ENCODE peak calls at places on chromosomes 1 and 21, in six cellular contexts. Q is ascending aorta, B is T1000, E is NCI-H1092 treated with DMSO at 0.1 percent for 48 hours, L is pancreas, N is memory B cell. W is an unnamed sample.

GRCh38 chr1:6108937-6109636 is 63.4 kb downstream of the KCNAB2 start:
- DNase-seq in N (no peak), L (peak), Q (no peak), E (peak), B (no peak), W (peak)

GRCh38 chr1:52296345-52296744 is 69.7 kb downstream of the CC2D1B start:
- DNase-seq in Q (no peak), N (no peak), B (no peak), E (peak), L (no peak), W (peak)

GRCh38 chr1:100794719-100795645 is 75.4 kb downstream of the VCAM1 start:
- DNase-seq in Q (no peak), E (no peak), N (no peak), B (no peak), L (no peak), W (no peak)

GRCh38 chr1:185823471-185823870 is 89.3 kb downstream of the HMCN1 start:
- DNase-seq in E (no peak), L (no peak), N (no peak), B (no peak), Q (no peak), W (no peak)

GRCh38 chr1:225474986-225475820 is 47.4 kb upstream of the LBR start:
- DNase-seq in Q (peak), B (peak), E (peak), L (peak), N (peak), W (peak)

GRCh38 chr1:41536296-41536695 is 51.8 kb upstream of the EDN2 start:
- DNase-seq in L (peak), Q (peak), N (no peak), B (no peak), E (no peak), W (no peak)

GRCh38 chr1:217539510-217539909 is 91.4 kb downstream of the GPATCH2 start:
- DNase-seq in Q (no peak), L (no peak), E (peak), N (no peak), B (no peak), W (no peak)

GRCh38 chr1:205811660-205812059 is 1.3 kb downstream of the SLC41A1 start:
- DNase-seq in L (no peak), N (no peak), Q (no peak), B (no peak), E (peak), W (no peak)

GRCh38 chr1:58442114-58442513 is 104.4 kb downstream of the OMA1 start:
- DNase-seq in B (no peak), E (peak), L (no peak), N (no peak), Q (no peak), W (peak)

GRCh38 chr1:202105571-202106339 is 17.0 kb upstream of the GPR37L1 start:
- DNase-seq in L (no peak), B (peak), Q (no peak), N (no peak), E (peak), W (peak)

GRCh38 chr1:186958520-186958919 is 129.8 kb downstream of the PLA2G4A start:
- DNase-seq in B (no peak), Q (no peak), E (no peak), N (no peak), L (no peak), W (no peak)

GRCh38 chr1:4796999-4797375 is 142.6 kb downstream of the AJAP1 start:
- DNase-seq in B (no peak), Q (no peak), L (no peak), N (no peak), E (no peak), W (no peak)

GRCh38 chr1:38546630-38547029 is 312.9 kb downstream of the RRAGC start:
- DNase-seq in E (no peak), B (no peak), L (no peak), N (no peak), Q (no peak), W (no peak)

GRCh38 chr1:155208656-155209372 is at the start of gene MTX1:
- DNase-seq in E (peak), N (peak), L (peak), Q (peak), B (peak), W (peak)

GRCh38 chr1:109793486-109794318 is 30.0 kb upstream of the EPS8L3 start:
- DNase-seq in B (peak), E (peak), Q (peak), N (no peak), L (no peak), W (peak)

GRCh38 chr1:225471453-225472301 is 43.8 kb upstream of the LBR start:
- DNase-seq in Q (peak), N (no peak), B (no peak), L (peak), E (no peak), W (no peak)

GRCh38 chr1:78667939-78668338 is 18.3 kb downstream of the IFI44 start:
- DNase-seq in B (no peak), L (no peak), N (no peak), E (no peak), Q (no peak), W (no peak)

GRCh38 chr1:162561616-162562451 is at the start of gene UAP1:
- DNase-seq in L (no peak), E (peak), N (no peak), B (no peak), Q (peak), W (no peak)

GRCh38 chr1:231528175-231529029 is at the start of gene TSNAX:
- DNase-seq in N (peak), Q (peak), B (peak), E (peak), L (peak), W (peak)

GRCh38 chr21:45447821-45448220 is 42.9 kb downstream of the COL18A1 start:
- DNase-seq in L (no peak), B (no peak), N (no peak), E (no peak), Q (no peak), W (no peak)

GRCh38 chr1:115283681-115284146 is 54.3 kb downstream of the NGF start:
- DNase-seq in N (no peak), E (no peak), L (no peak), B (no peak), Q (no peak), W (no peak)

GRCh38 chr1:167934407-167935251 is 1.9 kb upstream of the DCAF6 start:
- DNase-seq in E (no peak), N (no peak), B (no peak), Q (no peak), L (no peak), W (peak)

GRCh38 chr1:27571439-27572018 is 32.4 kb downstream of the AHDC1 start:
- DNase-seq in N (no peak), E (peak), Q (no peak), L (peak), B (no peak), W (no peak)